ENCODE peak calls at places on chromosomes 16 and 17, in five cellular contexts. H is mammary epithelial cell, P is mucosa of descending colon, U is sigmoid colon, X is EL. R is an unnamed sample.

GRCh38 chr16:79213214-79213613 is 387.3 kb downstream of the MAF start:
- DNase-seq in H (no peak), P (no peak), U (no peak), X (no peak), R (peak)

GRCh38 chr17:38465420-38466345 is 37.4 kb downstream of the ARHGAP23 start:
- DNase-seq in H (peak), P (peak), U (peak), X (peak), R (no peak)

GRCh38 chr17:74431568-74432483 is at the start of gene GPRC5C:
- DNase-seq in H (peak), P (peak), U (peak), X (no peak), R (peak)

GRCh38 chr17:50045154-50045553 is 10.8 kb upstream of the ITGA3 start:
- DNase-seq in H (peak), P (no peak), U (no peak), X (no peak), R (no peak)

GRCh38 chr16:67723151-67723915 is 4.2 kb upstream of the GFOD2 start:
- DNase-seq in H (peak), P (no peak), U (peak), X (peak), R (no peak)

GRCh38 chr16:11403534-11403795 is 58.2 kb downstream of the RMI2 start:
- DNase-seq in H (no peak), P (no peak), U (no peak), X (no peak), R (no peak)

GRCh38 chr17:8455660-8456059 is 20.0 kb downstream of the NDEL1 start:
- DNase-seq in H (no peak), P (no peak), U (no peak), X (no peak), R (no peak)

GRCh38 chr16:25395528-25395927 is 137.9 kb upstream of the ZKSCAN2 start:
- DNase-seq in H (no peak), P (no peak), U (no peak), X (no peak), R (no peak)

GRCh38 chr17:51250314-51250840 is 9.5 kb downstream of the MBTD1 start:
- DNase-seq in H (no peak), P (no peak), U (no peak), X (no peak), R (no peak)

GRCh38 chr16:4924593-4925378 is 12.2 kb downstream of the PPL start:
- DNase-seq in H (peak), P (no peak), U (no peak), X (no peak), R (no peak)

GRCh38 chr17:57665128-57665527 is 80.0 kb downstream of the CCDC182 start:
- DNase-seq in H (no peak), P (no peak), U (peak), X (no peak), R (peak)

GRCh38 chr16:11094075-11094593 is 149.8 kb downstream of the CLEC16A start:
- DNase-seq in H (peak), P (no peak), U (peak), X (peak), R (no peak)

GRCh38 chr17:75288359-75288758 is 874 bp downstream of the SLC25A19 start:
- DNase-seq in H (no peak), P (no peak), U (no peak), X (no peak), R (no peak)

R was measured in Ammon's horn.